ENCODE peak calls at places on chromosomes 1 and 21, in seven cellular contexts. One of them, this sample, is unnamed.

GRCh38 chr1:46585312-46585711 is 18.8 kb downstream of the MKNK1 start:
- DNase-seq in colonic mucosa: no peak
- DNase-seq in A673: no peak
- DNase-seq in heart right ventricle: no peak
- DNase-seq in tibial nerve: no peak
- DNase-seq in fibroblast of mammary gland: no peak
- DNase-seq in IMR-90: no peak
- DNase-seq in this sample: no peak

GRCh38 chr1:221494670-221495069 is 247.2 kb downstream of the DUSP10 start:
- DNase-seq in IMR-90: peak
- DNase-seq in heart right ventricle: no peak
- DNase-seq in A673: no peak
- DNase-seq in colonic mucosa: no peak
- DNase-seq in fibroblast of mammary gland: peak
- DNase-seq in tibial nerve: peak
- DNase-seq in this sample: peak

GRCh38 chr1:18734001-18734400 is 103.4 kb downstream of the PAX7 start:
- DNase-seq in IMR-90: no peak
- DNase-seq in colonic mucosa: no peak
- DNase-seq in fibroblast of mammary gland: no peak
- DNase-seq in A673: no peak
- DNase-seq in heart right ventricle: no peak
- DNase-seq in tibial nerve: no peak
- DNase-seq in this sample: no peak

GRCh38 chr1:180951186-180951745 is 38.6 kb downstream of the KIAA1614 start:
- DNase-seq in IMR-90: no peak
- DNase-seq in heart right ventricle: no peak
- DNase-seq in A673: no peak
- DNase-seq in tibial nerve: no peak
- DNase-seq in colonic mucosa: no peak
- DNase-seq in fibroblast of mammary gland: no peak
- DNase-seq in this sample: no peak

GRCh38 chr1:27428316-27429028 is 36.0 kb downstream of the GPR3 start:
- DNase-seq in colonic mucosa: no peak
- DNase-seq in fibroblast of mammary gland: no peak
- DNase-seq in IMR-90: no peak
- DNase-seq in tibial nerve: no peak
- DNase-seq in heart right ventricle: peak
- DNase-seq in A673: no peak
- DNase-seq in this sample: no peak

GRCh38 chr21:45030637-45031218 is 43.7 kb upstream of the ADARB1 start:
- DNase-seq in tibial nerve: no peak
- DNase-seq in heart right ventricle: peak
- DNase-seq in fibroblast of mammary gland: peak
- DNase-seq in A673: no peak
- DNase-seq in colonic mucosa: no peak
- DNase-seq in IMR-90: no peak
- DNase-seq in this sample: no peak

GRCh38 chr1:45723248-45723930 is 27.1 kb downstream of the IPP start:
- DNase-seq in fibroblast of mammary gland: no peak
- DNase-seq in tibial nerve: no peak
- DNase-seq in heart right ventricle: no peak
- DNase-seq in IMR-90: no peak
- DNase-seq in colonic mucosa: no peak
- DNase-seq in A673: no peak
- DNase-seq in this sample: no peak

GRCh38 chr1:232890340-232890953 is 60.0 kb upstream of the NTPCR start:
- DNase-seq in tibial nerve: no peak
- DNase-seq in heart right ventricle: no peak
- DNase-seq in A673: no peak
- DNase-seq in colonic mucosa: no peak
- DNase-seq in fibroblast of mammary gland: no peak
- DNase-seq in IMR-90: no peak
- DNase-seq in this sample: no peak

GRCh38 chr1:185973645-185974044 is 239.5 kb downstream of the HMCN1 start:
- DNase-seq in A673: no peak
- DNase-seq in colonic mucosa: no peak
- DNase-seq in tibial nerve: no peak
- DNase-seq in IMR-90: peak
- DNase-seq in heart right ventricle: no peak
- DNase-seq in fibroblast of mammary gland: peak
- DNase-seq in this sample: peak

GRCh38 chr1:87180682-87181081 is 148.0 kb upstream of the LMO4 start:
- DNase-seq in heart right ventricle: no peak
- DNase-seq in fibroblast of mammary gland: no peak
- DNase-seq in A673: no peak
- DNase-seq in tibial nerve: no peak
- DNase-seq in colonic mucosa: no peak
- DNase-seq in IMR-90: no peak
- DNase-seq in this sample: no peak

GRCh38 chr1:167455786-167456446 is 62.4 kb downstream of the CD247 start:
- DNase-seq in heart right ventricle: peak
- DNase-seq in IMR-90: no peak
- DNase-seq in fibroblast of mammary gland: no peak
- DNase-seq in tibial nerve: no peak
- DNase-seq in colonic mucosa: no peak
- DNase-seq in A673: peak
- DNase-seq in this sample: no peak

GRCh38 chr1:93993731-93994130 is 84.5 kb upstream of the GCLM start:
- DNase-seq in fibroblast of mammary gland: peak
- DNase-seq in tibial nerve: no peak
- DNase-seq in colonic mucosa: no peak
- DNase-seq in IMR-90: no peak
- DNase-seq in A673: no peak
- DNase-seq in heart right ventricle: no peak
- DNase-seq in this sample: peak

GRCh38 chr1:76073471-76073870 is 1.1 kb upstream of the ST6GALNAC3 start:
- DNase-seq in tibial nerve: no peak
- DNase-seq in IMR-90: peak
- DNase-seq in colonic mucosa: no peak
- DNase-seq in A673: no peak
- DNase-seq in fibroblast of mammary gland: peak
- DNase-seq in heart right ventricle: no peak
- DNase-seq in this sample: no peak

GRCh38 chr1:243549791-243550190 is 293.9 kb downstream of the SDCCAG8 start:
- DNase-seq in IMR-90: no peak
- DNase-seq in A673: no peak
- DNase-seq in tibial nerve: no peak
- DNase-seq in colonic mucosa: no peak
- DNase-seq in fibroblast of mammary gland: peak
- DNase-seq in heart right ventricle: no peak
- DNase-seq in this sample: peak

DNA sequence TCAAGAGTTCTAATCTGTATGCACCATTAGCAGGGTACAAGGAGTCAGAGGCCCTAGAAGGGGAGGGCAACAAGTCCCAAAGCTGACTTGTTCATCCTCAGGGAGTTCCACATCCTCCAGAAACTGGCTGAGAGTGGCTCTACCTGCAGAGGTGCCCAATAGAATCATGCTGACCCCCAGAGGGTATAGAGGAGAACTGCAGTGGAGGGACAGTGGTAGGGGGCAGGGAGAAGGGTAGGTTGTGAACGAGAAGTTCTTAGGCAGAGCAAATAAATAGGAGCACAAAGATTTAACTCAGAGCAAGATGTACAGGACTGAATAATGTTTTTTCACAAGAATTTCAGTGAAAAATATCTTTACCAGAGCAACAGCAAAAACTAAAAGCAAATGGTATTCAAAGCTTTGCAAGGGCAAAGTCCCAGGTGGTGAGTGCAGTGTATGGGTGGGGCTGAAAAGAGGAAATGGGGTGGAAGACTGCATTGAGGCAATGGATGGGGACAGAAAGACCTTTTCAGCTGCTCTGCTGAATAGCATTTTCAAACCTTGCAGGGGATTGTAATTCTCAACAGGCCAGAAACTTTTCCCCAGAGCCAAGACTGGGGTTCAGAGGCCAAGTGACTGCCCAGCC is 3.1 kb downstream of the FCRL2 start:
- DNase-seq in colonic mucosa: peak
- DNase-seq in tibial nerve: no peak
- DNase-seq in A673: peak
- DNase-seq in IMR-90: no peak
- DNase-seq in heart right ventricle: no peak
- DNase-seq in fibroblast of mammary gland: no peak
- DNase-seq in this sample: no peak
- TF ChIP-seq CTCF in colonic mucosa: peak
- TF ChIP-seq CTCF in tibial nerve: no peak
- TF ChIP-seq CTCF in A673: peak
- TF ChIP-seq CTCF in IMR-90: no peak
- TF ChIP-seq CTCF in heart right ventricle: no peak
- TF ChIP-seq CTCF in fibroblast of mammary gland: no peak
- TF ChIP-seq CTCF in this sample: no peak

GRCh38 chr1:244919320-244920282 is 55.3 kb upstream of the HNRNPU start:
- DNase-seq in colonic mucosa: no peak
- DNase-seq in heart right ventricle: no peak
- DNase-seq in IMR-90: no peak
- DNase-seq in tibial nerve: no peak
- DNase-seq in A673: no peak
- DNase-seq in fibroblast of mammary gland: no peak
- DNase-seq in this sample: no peak
- H3K4me3 ChIP-seq in colonic mucosa: peak
- H3K4me3 ChIP-seq in heart right ventricle: peak
- H3K4me3 ChIP-seq in IMR-90: peak
- H3K4me3 ChIP-seq in tibial nerve: peak
- H3K4me3 ChIP-seq in A673: peak
- H3K4me3 ChIP-seq in fibroblast of mammary gland: peak
- H3K4me3 ChIP-seq in this sample: peak

GRCh38 chr1:199696225-199696624 is 331.3 kb upstream of the NR5A2 start:
- DNase-seq in tibial nerve: no peak
- DNase-seq in colonic mucosa: no peak
- DNase-seq in A673: no peak
- DNase-seq in fibroblast of mammary gland: no peak
- DNase-seq in IMR-90: no peak
- DNase-seq in heart right ventricle: no peak
- DNase-seq in this sample: no peak
- TF ChIP-seq CTCF in tibial nerve: no peak
- TF ChIP-seq CTCF in colonic mucosa: no peak
- TF ChIP-seq CTCF in A673: no peak
- TF ChIP-seq CTCF in fibroblast of mammary gland: no peak
- TF ChIP-seq CTCF in IMR-90: no peak
- TF ChIP-seq CTCF in heart right ventricle: no peak
- TF ChIP-seq CTCF in this sample: no peak

DNA sequence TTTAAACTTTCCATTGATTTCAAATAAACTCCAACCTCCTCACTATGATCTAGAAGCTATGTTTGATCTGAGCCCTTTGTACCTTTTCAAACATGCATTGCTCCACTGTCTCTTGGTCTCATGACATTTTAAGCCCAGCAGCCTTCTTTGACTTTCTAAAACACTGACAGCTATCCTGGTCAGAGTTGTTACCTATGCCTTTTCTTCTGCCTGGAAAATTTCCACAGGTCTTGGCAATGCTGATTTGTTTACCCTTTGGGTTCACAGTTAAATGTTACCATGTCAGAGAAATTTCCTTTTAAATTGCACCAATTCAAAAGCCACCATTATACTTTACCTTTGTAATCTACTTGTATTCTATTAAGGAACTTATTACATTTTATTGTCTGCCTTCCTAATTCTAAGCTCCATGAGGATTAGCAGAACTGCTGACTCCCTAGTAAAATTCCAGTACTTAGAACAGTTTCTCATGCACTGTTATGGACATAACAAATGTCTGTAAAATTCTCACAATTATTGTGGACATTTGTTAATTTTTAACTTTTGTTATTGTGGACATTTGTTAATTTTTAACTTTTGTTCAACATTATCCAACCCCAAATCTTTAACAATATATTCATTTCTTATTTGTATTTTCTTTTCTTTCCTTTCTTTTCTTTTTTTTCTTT is 1064.4 kb downstream of the NCAM2 start:
- DNase-seq in colonic mucosa: peak
- DNase-seq in IMR-90: no peak
- DNase-seq in heart right ventricle: no peak
- DNase-seq in fibroblast of mammary gland: no peak
- DNase-seq in tibial nerve: no peak
- DNase-seq in A673: no peak
- DNase-seq in this sample: no peak
- H3K4me3 ChIP-seq in colonic mucosa: peak
- H3K4me3 ChIP-seq in IMR-90: no peak
- H3K4me3 ChIP-seq in heart right ventricle: no peak
- H3K4me3 ChIP-seq in fibroblast of mammary gland: no peak
- H3K4me3 ChIP-seq in tibial nerve: no peak
- H3K4me3 ChIP-seq in A673: no peak
- H3K4me3 ChIP-seq in this sample: no peak

GRCh38 chr21:38380391-38381137 is 117.7 kb downstream of the ERG start:
- DNase-seq in A673: peak
- DNase-seq in tibial nerve: no peak
- DNase-seq in colonic mucosa: no peak
- DNase-seq in IMR-90: peak
- DNase-seq in fibroblast of mammary gland: peak
- DNase-seq in heart right ventricle: no peak
- DNase-seq in this sample: peak
- TF ChIP-seq CTCF in A673: peak
- TF ChIP-seq CTCF in tibial nerve: no peak
- TF ChIP-seq CTCF in colonic mucosa: no peak
- TF ChIP-seq CTCF in IMR-90: peak
- TF ChIP-seq CTCF in fibroblast of mammary gland: peak
- TF ChIP-seq CTCF in heart right ventricle: peak
- TF ChIP-seq CTCF in this sample: no peak

GRCh38 chr1:9589719-9590157 is 1.0 kb downstream of the TMEM201 start:
- DNase-seq in heart right ventricle: no peak
- DNase-seq in fibroblast of mammary gland: peak
- DNase-seq in IMR-90: peak
- DNase-seq in colonic mucosa: no peak
- DNase-seq in tibial nerve: no peak
- DNase-seq in A673: peak
- DNase-seq in this sample: peak

GRCh38 chr1:9589144-9589718 is 520 bp downstream of the TMEM201 start:
- DNase-seq in IMR-90: peak
- DNase-seq in fibroblast of mammary gland: peak
- DNase-seq in colonic mucosa: peak
- DNase-seq in heart right ventricle: no peak
- DNase-seq in A673: peak
- DNase-seq in tibial nerve: no peak
- DNase-seq in this sample: peak

GRCh38 chr1:9588551-9589143 is at the start of gene TMEM201:
- DNase-seq in IMR-90: peak
- DNase-seq in fibroblast of mammary gland: peak
- DNase-seq in heart right ventricle: peak
- DNase-seq in A673: peak
- DNase-seq in tibial nerve: peak
- DNase-seq in colonic mucosa: peak
- DNase-seq in this sample: peak

GRCh38 chr1:9590945-9591668 is 2.4 kb downstream of the TMEM201 start:
- DNase-seq in tibial nerve: no peak
- DNase-seq in colonic mucosa: no peak
- DNase-seq in A673: no peak
- DNase-seq in heart right ventricle: no peak
- DNase-seq in IMR-90: no peak
- DNase-seq in fibroblast of mammary gland: no peak
- DNase-seq in this sample: no peak

GRCh38 chr1:9590201-9590600 is 1.5 kb downstream of the TMEM201 start:
- DNase-seq in IMR-90: no peak
- DNase-seq in fibroblast of mammary gland: no peak
- DNase-seq in A673: no peak
- DNase-seq in colonic mucosa: no peak
- DNase-seq in heart right ventricle: no peak
- DNase-seq in tibial nerve: no peak
- DNase-seq in this sample: no peak
- H3K4me3 ChIP-seq in IMR-90: no peak
- H3K4me3 ChIP-seq in fibroblast of mammary gland: no peak
- H3K4me3 ChIP-seq in A673: peak
- H3K4me3 ChIP-seq in colonic mucosa: no peak
- H3K4me3 ChIP-seq in heart right ventricle: no peak
- H3K4me3 ChIP-seq in tibial nerve: no peak
- H3K4me3 ChIP-seq in this sample: no peak

This sample was measured in epithelial cell of esophagus.